ENCODE peak calls at places on chromosomes 16 and 17, in ten cellular contexts. Q is cardiac muscle cell; J is PC-9; Y is IMR-90; K is GM23338; V is CD8-positive, alpha-beta memory T cell; N is bronchial epithelial cell; S is Peyer's patch; P is brain microvascular endothelial cell; X is HCT116. D is an unnamed sample.

GRCh38 chr17:15409721-15410247 is 57.6 kb downstream of the CDRT4 start:
- DNase-seq in Q (no peak), J (no peak), Y (peak; percentile 98), K (no peak), V (no peak), N (peak; percentile 65), S (no peak), P (peak; percentile 85), X (no peak), D (no peak)

GRCh38 chr17:77287432-77288068 is 146.8 kb downstream of the SEC14L1 start:
- DNase-seq in Q (peak; percentile 84), J (peak; percentile 86), Y (peak; percentile 94), K (peak; percentile 49), V (no peak), N (peak; percentile 75), S (peak; percentile 83), P (peak; percentile 85), X (peak; percentile 92), D (no peak)

GRCh38 chr17:59115474-59115873 is 8.8 kb upstream of the TRIM37 start:
- DNase-seq in Q (no peak), J (no peak), Y (no peak), K (no peak), V (no peak), N (no peak), S (no peak), P (no peak), X (no peak), D (no peak)

GRCh38 chr16:88973007-88973410 is 4.0 kb downstream of the CBFA2T3 start:
- DNase-seq in Q (peak; percentile 45), J (no peak), Y (no peak), K (no peak), V (no peak), N (no peak), S (no peak), P (no peak), X (no peak), D (no peak)

GRCh38 chr16:84976644-84977400 is 34.5 kb downstream of the ZDHHC7 start:
- DNase-seq in Q (no peak), J (no peak), Y (no peak), K (no peak), V (no peak), N (no peak), S (no peak), P (no peak), X (no peak), D (no peak)

GRCh38 chr17:63477471-63478440 is 895 bp downstream of the ACE start:
- DNase-seq in Q (peak; percentile 36), J (no peak), Y (no peak), K (no peak), V (no peak), N (no peak), S (no peak), P (no peak), X (no peak), D (no peak)

GRCh38 chr17:38403491-38403890 is 24.8 kb upstream of the ARHGAP23 start:
- DNase-seq in Q (no peak), J (no peak), Y (peak; percentile 20), K (peak; percentile 74), V (no peak), N (peak; percentile 17), S (no peak), P (no peak), X (no peak), D (no peak)

GRCh38 chr17:67016039-67016762 is 28.2 kb upstream of the CACNG1 start:
- DNase-seq in Q (no peak), J (no peak), Y (no peak), K (peak; percentile 73), V (no peak), N (no peak), S (no peak), P (no peak), X (no peak), D (peak; percentile 22)

GRCh38 chr16:46801428-46802049 is 29.4 kb downstream of the C16orf87 start:
- DNase-seq in Q (peak; percentile 69), J (no peak), Y (peak; percentile 25), K (peak; percentile 85), V (no peak), N (peak; percentile 33), S (no peak), P (no peak), X (no peak), D (no peak)

GRCh38 chr16:71883193-71883848 is 661 bp downstream of the ZNF821 start:
- DNase-seq in Q (peak; percentile 69), J (peak; percentile 49), Y (peak; percentile 6), K (peak; percentile 78), V (peak; percentile 48), N (peak; percentile 26), S (peak; percentile 80), P (peak; percentile 1), X (no peak), D (no peak)

GRCh38 chr17:75468779-75469373 is 12.4 kb downstream of the TMEM94 start:
- DNase-seq in Q (no peak), J (no peak), Y (no peak), K (no peak), V (no peak), N (peak; percentile 31), S (no peak), P (no peak), X (no peak), D (no peak)

GRCh38 chr17:69246202-69246601 is 17.6 kb upstream of the ABCA10 start:
- DNase-seq in Q (no peak), J (no peak), Y (no peak), K (no peak), V (no peak), N (no peak), S (no peak), P (no peak), X (no peak), D (no peak)

GRCh38 chr17:29150191-29150590 is 30.0 kb downstream of the MYO18A start:
- DNase-seq in Q (no peak), J (peak; percentile 80), Y (no peak), K (no peak), V (no peak), N (peak; percentile 87), S (no peak), P (no peak), X (no peak), D (no peak)

GRCh38 chr17:30586818-30587595 is 109.8 kb downstream of the GOSR1 start:
- DNase-seq in Q (no peak), J (peak; percentile 37), Y (peak; percentile 86), K (no peak), V (no peak), N (peak; percentile 66), S (no peak), P (peak; percentile 87), X (no peak), D (no peak)

GRCh38 chr17:69608808-69609494 is 194.5 kb downstream of the MAP2K6 start:
- DNase-seq in Q (no peak), J (peak; percentile 76), Y (peak; percentile 96), K (no peak), V (no peak), N (peak; percentile 91), S (no peak), P (peak; percentile 79), X (no peak), D (no peak)

GRCh38 chr16:14963281-14964173 is 11.3 kb upstream of the PDXDC1 start:
- DNase-seq in Q (no peak), J (no peak), Y (no peak), K (no peak), V (no peak), N (no peak), S (no peak), P (no peak), X (no peak), D (no peak)

GRCh38 chr17:67245694-67246397 is 850 bp upstream of the HELZ start:
- DNase-seq in Q (peak; percentile 79), J (no peak), Y (no peak), K (peak; percentile 94), V (peak; percentile 40), N (no peak), S (peak; percentile 69), P (no peak), X (no peak), D (no peak)

GRCh38 chr17:48773245-48773644 is 43.8 kb downstream of the TTLL6 start:
- DNase-seq in Q (no peak), J (no peak), Y (no peak), K (no peak), V (no peak), N (no peak), S (no peak), P (no peak), X (no peak), D (no peak)
- H3K27me3 ChIP-seq in Q (peaks cover 36% of the 10 kb centered on the region), J (peaks cover 17% of the 10 kb centered on the region), Y (peaks cover 33% of the 10 kb centered on the region), K (no peaks in the 10 kb centered on the region), V (peaks cover 11% of the 10 kb centered on the region), N (no peaks in the 10 kb centered on the region), S (no peaks in the 10 kb centered on the region), P (peaks cover 2% of the 10 kb centered on the region), X (no peaks in the 10 kb centered on the region), D (no peaks in the 10 kb centered on the region)

DNA sequence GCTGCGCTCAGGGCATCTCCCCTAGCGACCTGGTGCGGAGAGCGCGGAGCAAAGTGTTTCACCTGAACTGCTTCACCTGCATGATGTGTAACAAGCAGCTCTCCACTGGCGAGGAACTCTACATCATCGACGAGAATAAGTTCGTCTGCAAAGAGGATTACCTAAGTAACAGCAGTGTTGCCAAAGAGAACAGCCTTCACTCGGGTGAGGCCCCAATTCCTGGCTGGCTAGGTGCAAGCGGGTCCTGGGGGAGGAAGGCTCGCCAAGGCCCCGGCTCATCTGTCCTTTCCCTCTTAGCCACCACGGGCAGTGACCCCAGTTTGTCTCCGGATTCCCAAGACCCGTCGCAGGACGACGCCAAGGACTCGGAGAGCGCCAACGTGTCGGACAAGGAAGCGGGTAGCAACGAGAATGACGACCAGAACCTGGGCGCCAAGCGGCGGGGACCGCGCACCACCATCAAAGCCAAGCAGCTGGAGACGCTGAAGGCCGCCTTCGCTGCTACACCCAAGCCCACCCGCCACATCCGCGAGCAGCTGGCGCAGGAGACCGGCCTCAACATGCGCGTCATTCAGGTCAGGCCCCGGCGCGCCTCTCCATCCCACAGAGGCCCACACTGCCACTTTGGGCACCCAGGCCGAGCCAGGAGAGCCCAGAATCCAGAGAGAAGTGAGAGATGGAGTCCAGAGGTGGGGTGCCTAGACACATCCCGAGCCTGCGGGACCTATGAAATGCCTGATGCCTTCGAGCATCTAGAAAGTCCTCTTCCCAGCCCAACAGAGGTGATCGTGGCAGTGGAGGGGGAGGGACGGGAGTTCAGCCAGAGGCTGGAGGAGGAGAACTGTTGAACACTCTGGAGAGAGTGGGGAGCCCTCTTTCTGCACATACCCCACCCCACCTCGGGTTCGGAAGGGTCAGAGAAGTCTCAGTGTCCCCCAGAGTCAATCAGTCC is 3.3 kb downstream of the LHX1 start:
- DNase-seq in Q (no peak), J (no peak), Y (no peak), K (peak; percentile 50), V (no peak), N (no peak), S (no peak), P (no peak), X (no peak), D (no peak)
- H3K4me3 ChIP-seq in Q (no peak overlapping the region), J (no peak overlapping the region), Y (no peak overlapping the region), K (peak overlapping the region; percentile 39), V (no peak overlapping the region), N (no peak overlapping the region), S (no peak overlapping the region), P (no peak overlapping the region), X (no peak overlapping the region), D (no peak overlapping the region)

GRCh38 chr17:814371-814770 is 32.2 kb downstream of the MRM3 start:
- DNase-seq in Q (no peak), J (no peak), Y (no peak), K (no peak), V (no peak), N (no peak), S (no peak), P (no peak), X (no peak), D (no peak)
- H3K27me3 ChIP-seq in Q (no peaks in the 10 kb centered on the region), J (no peaks in the 10 kb centered on the region), Y (no peaks in the 10 kb centered on the region), K (no peaks in the 10 kb centered on the region), V (no peaks in the 10 kb centered on the region), N (no peaks in the 10 kb centered on the region), S (no peaks in the 10 kb centered on the region), P (no peaks in the 10 kb centered on the region), X (no peaks in the 10 kb centered on the region), D (no peaks in the 10 kb centered on the region)

GRCh38 chr16:11402745-11403533 is 57.7 kb downstream of the RMI2 start:
- DNase-seq in Q (no peak), J (no peak), Y (no peak), K (no peak), V (no peak), N (no peak), S (no peak), P (no peak), X (no peak), D (no peak)
- H3K4me3 ChIP-seq in Q (no peak overlapping the region), J (no peak overlapping the region), Y (no peak overlapping the region), K (no peak overlapping the region), V (no peak overlapping the region), N (no peak overlapping the region), S (no peak overlapping the region), P (no peak overlapping the region), X (no peak overlapping the region), D (no peak overlapping the region)

D was measured in iPS DF 6.9.